ENCODE peak calls at places on chromosomes 4 and X, in seven cellular contexts. R, Y, P, B, H, E and Q are unnamed samples.

GRCh38 chrX:22060451-22060940 is 28.4 kb downstream of the PHEX start:
- DNase-seq in E (no peak), B (no peak), Y (no peak), R (peak), P (no peak), H (no peak), Q (no peak)

GRCh38 chrX:10014462-10015373 is 47.6 kb downstream of the CLDN34 start:
- DNase-seq in B (peak), E (peak), R (no peak), P (peak), Y (peak), H (peak), Q (peak)

GRCh38 chrX:153926594-153926862 is 464 bp upstream of the ARHGAP4 start:
- DNase-seq in P (no peak), R (no peak), H (no peak), E (no peak), B (no peak), Y (peak), Q (no peak)

GRCh38 chr4:27128431-27128830 is 267.8 kb downstream of the STIM2 start:
- DNase-seq in E (no peak), R (no peak), Y (no peak), B (no peak), P (no peak), H (no peak), Q (no peak)

GRCh38 chrX:151174581-151175282 is 1.7 kb upstream of the GPR50 start:
- DNase-seq in P (no peak), R (no peak), E (no peak), Y (no peak), H (no peak), B (no peak), Q (no peak)

GRCh38 chr4:48484494-48485168 is 1.5 kb downstream of the SLC10A4 start:
- DNase-seq in Y (no peak), H (no peak), P (no peak), E (no peak), B (no peak), R (no peak), Q (no peak)

GRCh38 chr4:3128058-3128457 is 53.6 kb downstream of the HTT start:
- DNase-seq in Y (no peak), R (no peak), B (no peak), H (no peak), P (no peak), E (no peak), Q (no peak)

GRCh38 chr4:153152453-153153338 is 51.5 kb upstream of the TRIM2 start:
- DNase-seq in Y (no peak), P (peak), H (peak), E (peak), R (no peak), B (no peak), Q (peak)

GRCh38 chrX:56812515-56813105 is 83.6 kb downstream of the NBDY start:
- DNase-seq in P (no peak), B (no peak), Y (no peak), H (peak), R (no peak), E (no peak), Q (no peak)

GRCh38 chrX:85906399-85906798 is 141.0 kb downstream of the CHM start:
- DNase-seq in B (no peak), H (no peak), R (no peak), E (no peak), P (no peak), Y (no peak), Q (no peak)

GRCh38 chr4:17068396-17068795 is 170.0 kb upstream of the LDB2 start:
- DNase-seq in B (no peak), E (no peak), R (no peak), P (no peak), Y (no peak), H (no peak), Q (no peak)

GRCh38 chr4:73730292-73730691 is 10.1 kb upstream of the CXCL8 start:
- DNase-seq in H (no peak), E (no peak), Y (no peak), R (no peak), B (no peak), P (no peak), Q (no peak)

GRCh38 chr4:168631241-168632151 is 134.6 kb downstream of the PALLD start:
- DNase-seq in H (no peak), Y (no peak), P (peak), R (no peak), B (peak), E (peak), Q (peak)

GRCh38 chr4:13244342-13244905 is 239.7 kb downstream of the RAB28 start:
- DNase-seq in H (no peak), Y (no peak), R (no peak), E (no peak), B (no peak), P (no peak), Q (no peak)

GRCh38 chr4:13246107-13246506 is 238.0 kb downstream of the RAB28 start:
- DNase-seq in P (no peak), H (no peak), Y (no peak), R (no peak), B (no peak), E (no peak), Q (no peak)

GRCh38 chr4:13243152-13243551 is 241.0 kb downstream of the RAB28 start:
- DNase-seq in E (no peak), P (no peak), R (no peak), Y (no peak), H (no peak), B (no peak), Q (no peak)

GRCh38 chr4:13248621-13249298 is 235.4 kb downstream of the RAB28 start:
- DNase-seq in P (no peak), B (no peak), R (peak), Y (no peak), E (no peak), H (no peak), Q (no peak)
- TF ChIP-seq CTCF in P (peak), B (peak), R (no peak), Y (no peak), E (no peak), H (no peak), Q (peak)

GRCh38 chr4:7976025-7976424 is 36.4 kb upstream of the AFAP1 start:
- DNase-seq in Y (no peak), B (no peak), E (no peak), R (no peak), H (no peak), P (no peak), Q (no peak)
- TF ChIP-seq CTCF in Y (no peak), B (no peak), E (no peak), R (no peak), H (no peak), P (no peak), Q (no peak)

DNA sequence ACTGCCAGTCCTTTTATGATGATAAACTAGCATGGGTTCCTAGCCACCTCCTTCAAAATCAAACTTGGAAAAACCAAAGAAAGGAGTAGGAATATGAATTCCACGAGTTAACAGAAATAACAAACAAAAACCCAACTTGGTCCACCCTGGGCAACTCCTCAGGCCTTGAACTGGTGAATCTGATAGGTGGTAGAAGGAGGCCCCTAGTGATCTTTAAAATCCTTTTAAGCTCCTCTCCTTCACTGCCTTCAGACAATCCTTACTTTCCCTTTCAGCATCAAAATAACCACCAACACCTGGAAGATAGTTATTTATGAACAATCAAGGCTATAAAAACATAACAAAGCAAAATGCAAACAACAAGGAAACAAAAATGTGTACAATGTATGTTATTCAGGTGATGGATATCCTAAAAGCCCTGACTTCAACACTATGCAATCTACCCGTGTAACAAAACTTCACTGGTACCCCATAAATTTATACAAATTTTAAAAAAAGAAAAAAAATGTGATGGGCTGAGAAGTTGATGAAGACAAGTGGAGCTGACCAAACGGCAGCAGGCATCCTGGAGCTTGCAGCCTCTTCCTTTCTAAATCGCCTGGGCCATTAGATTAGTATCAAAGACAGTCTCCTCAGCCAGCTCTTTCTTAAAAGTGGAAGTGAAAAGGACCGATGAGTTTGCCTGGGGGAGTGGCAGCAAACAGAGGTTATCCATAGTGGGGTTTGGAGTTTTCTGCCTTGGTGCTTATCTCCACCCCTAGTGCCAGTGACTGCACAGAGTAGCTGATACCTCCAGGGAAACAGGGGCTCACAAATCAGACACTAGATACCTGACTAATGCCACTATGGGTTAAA is 179.6 kb downstream of the TMA16 start:
- DNase-seq in B (no peak), E (no peak), P (no peak), Y (no peak), H (no peak), R (no peak), Q (no peak)
- TF ChIP-seq CTCF in B (no peak), E (no peak), P (no peak), Y (no peak), H (no peak), R (no peak), Q (no peak)

DNA sequence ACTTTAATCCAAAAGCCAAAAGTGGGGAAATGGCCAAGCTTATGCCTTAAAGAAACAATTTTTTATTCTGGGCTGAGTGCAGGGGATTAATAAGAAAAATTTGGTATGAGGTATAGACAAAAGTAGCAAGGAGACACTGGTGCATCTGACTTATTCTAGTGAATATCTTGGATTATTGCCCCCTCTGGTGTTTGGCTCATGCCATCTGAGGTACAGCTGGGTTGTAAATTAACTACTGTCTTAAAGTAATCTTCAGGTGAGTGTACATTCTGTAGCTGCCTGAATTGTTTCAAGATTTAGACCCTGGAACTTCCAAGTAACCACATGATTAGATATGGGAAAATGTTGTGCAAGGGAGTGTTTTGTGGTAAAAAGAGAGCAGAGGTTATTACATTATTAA is 988.7 kb downstream of the FAM133A start:
- DNase-seq in R (no peak), E (peak), H (no peak), B (no peak), Y (no peak), P (no peak), Q (no peak)
- TF ChIP-seq CTCF in R (no peak), E (peak), H (no peak), B (no peak), Y (no peak), P (no peak), Q (peak)

GRCh38 chr4:186722856-186723206 is 825 bp downstream of the FAT1 start:
- DNase-seq in H (no peak), P (no peak), Y (no peak), B (no peak), R (no peak), E (no peak), Q (no peak)

GRCh38 chr4:186723207-186724047 is at the start of gene FAT1:
- DNase-seq in B (peak), Y (no peak), H (no peak), R (no peak), P (peak), E (peak), Q (peak)

GRCh38 chr4:186717556-186717955 is 6.1 kb downstream of the FAT1 start:
- DNase-seq in E (no peak), H (no peak), B (no peak), R (no peak), P (no peak), Y (no peak), Q (no peak)

GRCh38 chr4:186724048-186724860 is 598 bp upstream of the FAT1 start:
- DNase-seq in P (peak), E (peak), R (no peak), Y (no peak), H (no peak), B (peak), Q (peak)

GRCh38 chr4:186719925-186720694 is 3.5 kb downstream of the FAT1 start:
- DNase-seq in P (no peak), Y (no peak), E (no peak), R (no peak), H (no peak), B (no peak), Q (no peak)
- TF ChIP-seq CTCF in P (peak), Y (peak), E (peak), R (peak), H (no peak), B (peak), Q (peak)

GRCh38 chr4:102825261-102826071 is 1.9 kb downstream of the UBE2D3 start:
- DNase-seq in E (peak), R (no peak), P (no peak), H (peak), Y (no peak), B (no peak), Q (no peak)

GRCh38 chr4:102826105-102826889 is 1.1 kb downstream of the UBE2D3 start:
- DNase-seq in R (no peak), Y (no peak), B (no peak), H (no peak), E (no peak), P (no peak), Q (no peak)

GRCh38 chr4:102828497-102828808 is 1.1 kb upstream of the UBE2D3 start:
- DNase-seq in Y (no peak), E (no peak), R (no peak), P (no peak), B (no peak), H (no peak), Q (no peak)

GRCh38 chr4:102827674-102828496 is 534 bp upstream of the UBE2D3 start:
- DNase-seq in Y (peak), P (peak), B (peak), R (peak), E (peak), H (peak), Q (peak)

GRCh38 chr4:102826890-102827673 is at the start of gene UBE2D3:
- DNase-seq in H (peak), R (peak), P (peak), B (peak), Y (peak), E (peak), Q (peak)
- TF ChIP-seq CTCF in H (no peak), R (no peak), P (no peak), B (peak), Y (no peak), E (no peak), Q (no peak)